ENCODE peak calls at places on chromosomes 6 and 20, in eight cellular contexts. S is pancreas, D is fibroblast of lung, A is mucosa of descending colon, N is HepG2, V is testis, B is hepatocyte, Q is prostate gland. H is an unnamed sample.

GRCh38 chr20:48238326-48238725 is 453.0 kb upstream of the SULF2 start:
- DNase-seq in S (no peak), D (peak; percentile 95), A (no peak), N (no peak), V (no peak), B (no peak), Q (no peak), H (no peak)

GRCh38 chr6:108123516-108123929 is 42.3 kb upstream of the NR2E1 start:
- DNase-seq in S (no peak), D (no peak), A (no peak), N (no peak), V (no peak), B (no peak), Q (no peak), H (no peak)

GRCh38 chr20:4740774-4741431 is 19.2 kb downstream of the PRND start:
- DNase-seq in S (peak; percentile 37), D (peak; percentile 20), A (peak; percentile 79), N (peak; percentile 60), V (peak; percentile 79), B (peak; percentile 60), Q (no peak), H (peak; percentile 62)

GRCh38 chr20:63935447-63935846 is 20.8 kb downstream of the UCKL1 start:
- DNase-seq in S (no peak), D (no peak), A (no peak), N (no peak), V (no peak), B (no peak), Q (no peak), H (no peak)

GRCh38 chr6:13044390-13044789 is 283.9 kb downstream of the TBC1D7 start:
- DNase-seq in S (peak; percentile 23), D (peak; percentile 62), A (no peak), N (peak; percentile 5), V (peak; percentile 55), B (no peak), Q (no peak), H (peak; percentile 41)

GRCh38 chr6:29762051-29762450 is 38.8 kb downstream of the HLA-F start:
- DNase-seq in S (no peak), D (no peak), A (no peak), N (no peak), V (no peak), B (no peak), Q (no peak), H (no peak)

GRCh38 chr6:22448311-22448711 is 121.1 kb upstream of the HDGFL1 start:
- DNase-seq in S (no peak), D (peak; percentile 93), A (no peak), N (no peak), V (no peak), B (peak; percentile 47), Q (no peak), H (no peak)

GRCh38 chr6:33118525-33119123 is 42.8 kb downstream of the HLA-DPB1 start:
- DNase-seq in S (no peak), D (peak; percentile 25), A (peak; percentile 66), N (peak; percentile 66), V (no peak), B (peak; percentile 69), Q (peak; percentile 42), H (no peak)

GRCh38 chr6:170032197-170032596 is 258.7 kb downstream of the DLL1 start:
- DNase-seq in S (no peak), D (no peak), A (no peak), N (no peak), V (peak; percentile 5), B (no peak), Q (no peak), H (peak; percentile 1)

GRCh38 chr20:51412991-51413471 is 129.5 kb downstream of the NFATC2 start:
- DNase-seq in S (no peak), D (no peak), A (no peak), N (peak; percentile 82), V (no peak), B (peak; percentile 40), Q (no peak), H (no peak)

GRCh38 chr6:37784585-37784967 is 35.0 kb upstream of the ZFAND3 start:
- DNase-seq in S (no peak), D (no peak), A (no peak), N (no peak), V (peak; percentile 70), B (no peak), Q (no peak), H (peak; percentile 76)

GRCh38 chr6:144378437-144378836 is 93.3 kb downstream of the UTRN start:
- DNase-seq in S (no peak), D (peak; percentile 15), A (no peak), N (no peak), V (no peak), B (no peak), Q (no peak), H (no peak)

GRCh38 chr6:31498748-31499147 is 803 bp downstream of the MICB start:
- DNase-seq in S (no peak), D (peak; percentile 6), A (peak; percentile 12), N (no peak), V (no peak), B (peak; percentile 31), Q (no peak), H (no peak)

GRCh38 chr6:164396071-164397047 is 913.0 kb downstream of the C6orf118 start:
- DNase-seq in S (no peak), D (peak; percentile 28), A (no peak), N (no peak), V (no peak), B (no peak), Q (no peak), H (no peak)

GRCh38 chr6:82906951-82907350 is 158.7 kb downstream of the UBE3D start:
- DNase-seq in S (no peak), D (peak; percentile 85), A (no peak), N (no peak), V (no peak), B (peak; percentile 16), Q (no peak), H (no peak)

GRCh38 chr6:3247255-3248146 is 11.2 kb upstream of the PSMG4 start:
- DNase-seq in S (peak; percentile 38), D (peak; percentile 98), A (peak; percentile 56), N (peak; percentile 87), V (peak; percentile 60), B (peak; percentile 87), Q (peak; percentile 31), H (peak; percentile 89)

GRCh38 chr6:142112451-142113061 is 20.2 kb upstream of the GJE1 start:
- DNase-seq in S (peak; percentile 63), D (peak; percentile 64), A (peak; percentile 83), N (peak; percentile 72), V (peak; percentile 87), B (peak; percentile 87), Q (peak; percentile 65), H (peak; percentile 80)

GRCh38 chr6:11413728-11414127 is 123.8 kb upstream of the TMEM170B start:
- DNase-seq in S (no peak), D (peak; percentile 76), A (no peak), N (no peak), V (no peak), B (no peak), Q (no peak), H (no peak)

GRCh38 chr6:166999845-167000253 is 652 bp downstream of the CEP43 start:
- DNase-seq in S (no peak), D (peak; percentile 5), A (peak; percentile 65), N (peak; percentile 74), V (peak; percentile 54), B (peak; percentile 64), Q (no peak), H (no peak)

GRCh38 chr20:53001502-53002301 is 29.5 kb downstream of the TSHZ2 start:
- DNase-seq in S (no peak), D (peak; percentile 90), A (no peak), N (no peak), V (no peak), B (no peak), Q (no peak), H (no peak)

GRCh38 chr6:6834356-6835342 is 246.1 kb downstream of the LY86 start:
- DNase-seq in S (no peak), D (peak; percentile 20), A (no peak), N (no peak), V (no peak), B (no peak), Q (no peak), H (peak; percentile 26)

GRCh38 chr20:25116746-25117457 is 35.0 kb upstream of the VSX1 start:
- DNase-seq in S (no peak), D (no peak), A (no peak), N (no peak), V (no peak), B (no peak), Q (no peak), H (no peak)
- H3K4me1 ChIP-seq in S (peaks cover 17% of the 10 kb centered on the region), D (no peaks in the 10 kb centered on the region), A (peaks cover 9% of the 10 kb centered on the region), N (peaks cover 23% of the 10 kb centered on the region), V (no peaks in the 10 kb centered on the region), B (no peaks in the 10 kb centered on the region), Q (peaks cover 9% of the 10 kb centered on the region), H (no peaks in the 10 kb centered on the region)

GRCh38 chr6:15036690-15037245 is 209.1 kb upstream of the JARID2 start:
- DNase-seq in S (peak; percentile 39), D (no peak), A (peak; percentile 34), N (peak; percentile 59), V (peak; percentile 93), B (peak; percentile 89), Q (no peak), H (peak; percentile 90)
- TF ChIP-seq CTCF in S (no peak), D (no peak), A (no peak), N (no peak), V (no peak), B (no peak), Q (no peak), H (no peak)

GRCh38 chr6:137213813-137214212 is 5.4 kb downstream of the IFNGR1 start:
- DNase-seq in S (no peak), D (no peak), A (no peak), N (no peak), V (no peak), B (no peak), Q (no peak), H (no peak)
- H3K4me1 ChIP-seq in S (peaks cover 46% of the 10 kb centered on the region), D (peaks cover 2% of the 10 kb centered on the region), A (peaks cover 24% of the 10 kb centered on the region), N (peaks cover 71% of the 10 kb centered on the region), V (peaks cover 38% of the 10 kb centered on the region), B (peaks cover 18% of the 10 kb centered on the region), Q (peaks cover 12% of the 10 kb centered on the region), H (no peaks in the 10 kb centered on the region)

GRCh38 chr6:63652980-63653379 is 17.4 kb downstream of the PHF3 start:
- DNase-seq in S (no peak), D (no peak), A (no peak), N (no peak), V (no peak), B (no peak), Q (no peak), H (no peak)

GRCh38 chr6:63649269-63649668 is 13.7 kb downstream of the PHF3 start:
- DNase-seq in S (no peak), D (no peak), A (no peak), N (no peak), V (no peak), B (no peak), Q (no peak), H (no peak)

GRCh38 chr6:63643862-63644261 is 8.3 kb downstream of the PHF3 start:
- DNase-seq in S (no peak), D (peak; percentile 16), A (no peak), N (no peak), V (no peak), B (peak; percentile 9), Q (no peak), H (no peak)

GRCh38 chr6:63644668-63645326 is 9.2 kb downstream of the PHF3 start:
- DNase-seq in S (no peak), D (peak; percentile 81), A (no peak), N (no peak), V (no peak), B (no peak), Q (no peak), H (no peak)

DNA sequence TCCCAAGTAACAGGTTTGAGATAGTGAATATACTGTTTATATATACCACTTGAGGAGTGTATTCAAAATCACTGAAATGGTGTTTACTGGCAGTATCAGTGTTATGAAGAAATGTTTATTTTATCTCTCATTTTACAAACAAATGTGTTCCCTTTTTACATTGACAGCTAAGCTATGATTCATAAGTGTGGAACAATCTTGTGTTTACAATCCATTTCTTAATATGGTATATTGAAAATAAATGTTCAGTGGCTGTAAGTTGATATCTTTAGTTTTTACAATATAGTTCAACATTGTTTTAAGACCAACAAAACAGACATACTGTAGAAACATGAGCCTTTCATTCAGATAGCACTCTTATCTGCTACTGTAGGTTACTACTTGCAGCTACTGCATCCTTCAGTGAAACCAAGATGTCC is 14.3 kb downstream of the PHF3 start:
- DNase-seq in S (no peak), D (no peak), A (no peak), N (no peak), V (no peak), B (no peak), Q (no peak), H (no peak)
- TF ChIP-seq CTCF in S (no peak), D (no peak), A (no peak), N (no peak), V (no peak), B (no peak), Q (no peak), H (no peak)

H was measured in BE2C.